ENCODE peak calls at places on chromosomes 6 and 20, in six cellular contexts. L, E, Y, H, B and S are unnamed samples. For H3K79me2, the result is how much of the 10 kb centered on the place peaks cover.

GRCh38 chr6:166602928-166603690 is 16.6 kb upstream of the RAMACL start:
- DNase-seq in H (no peak), Y (no peak), L (no peak), E (no peak), B (no peak), S (no peak)

GRCh38 chr6:11279213-11279780 is 46.8 kb upstream of the NEDD9 start:
- DNase-seq in E (no peak), H (peak), L (no peak), B (no peak), Y (peak), S (no peak)

GRCh38 chr6:42860481-42860880 is 18.9 kb upstream of the RPL7L1 start:
- DNase-seq in B (no peak), Y (no peak), L (no peak), E (no peak), H (no peak), S (no peak)

GRCh38 chr20:43681468-43681942 is 14.6 kb downstream of the MYBL2 start:
- DNase-seq in L (no peak), B (peak), H (no peak), Y (peak), E (no peak), S (no peak)

GRCh38 chr6:12348530-12349511 is 58.7 kb downstream of the EDN1 start:
- DNase-seq in H (peak), B (peak), L (peak), Y (peak), E (no peak), S (peak)

GRCh38 chr6:57303931-57304681 is 13.3 kb upstream of the PRIM2 start:
- DNase-seq in L (no peak), Y (peak), B (no peak), H (peak), E (no peak), S (no peak)

GRCh38 chr6:77466055-77467028 is 3.1 kb upstream of the HTR1B start:
- DNase-seq in Y (peak), B (peak), H (peak), E (peak), L (peak), S (peak)

GRCh38 chr20:32356935-32357868 is 929 bp upstream of the ASXL1 start:
- DNase-seq in Y (peak), B (no peak), L (no peak), H (no peak), E (no peak), S (peak)

GRCh38 chr6:81105998-81106397 is 646.5 kb downstream of the TENT5A start:
- DNase-seq in H (no peak), E (no peak), B (peak), Y (peak), L (no peak), S (no peak)

GRCh38 chr6:131281471-131282270 is 146.4 kb downstream of the AKAP7 start:
- DNase-seq in E (peak), H (peak), Y (peak), L (no peak), B (peak), S (peak)

GRCh38 chr6:154916857-154917256 is 78.3 kb upstream of the TIAM2 start:
- DNase-seq in B (no peak), Y (no peak), L (no peak), H (no peak), E (no peak), S (no peak)

GRCh38 chr6:56349196-56349595 is 101.8 kb upstream of the COL21A1 start:
- DNase-seq in H (peak), L (no peak), E (no peak), B (no peak), Y (peak), S (no peak)

GRCh38 chr6:99119109-99120031 is 171.6 kb upstream of the FBXL4 start:
- DNase-seq in H (peak), B (peak), Y (peak), L (peak), E (peak), S (peak)

GRCh38 chr20:47040506-47041125 is 146.0 kb downstream of the EYA2 start:
- DNase-seq in H (no peak), E (no peak), B (no peak), Y (no peak), L (no peak), S (no peak)

GRCh38 chr6:7129784-7130569 is 22.2 kb downstream of the RREB1 start:
- DNase-seq in Y (peak), H (peak), B (no peak), L (no peak), E (no peak), S (no peak)

GRCh38 chr6:118641042-118641441 is 10.3 kb downstream of the CEP85L start:
- DNase-seq in E (no peak), B (peak), H (no peak), Y (no peak), L (no peak), S (no peak)

GRCh38 chr20:16639027-16639941 is 66.0 kb upstream of the KIF16B start:
- DNase-seq in E (no peak), H (no peak), B (peak), Y (no peak), L (no peak), S (no peak)

GRCh38 chr6:170462366-170463020 is 90.6 kb downstream of the PSMB1 start:
- DNase-seq in H (no peak), E (no peak), Y (no peak), B (no peak), L (no peak), S (no peak)

GRCh38 chr6:56357616-56358373 is 110.4 kb upstream of the COL21A1 start:
- DNase-seq in L (peak), H (no peak), E (no peak), Y (peak), B (no peak), S (no peak)

GRCh38 chr6:130421567-130421966 is 55.8 kb downstream of the TMEM200A start:
- DNase-seq in E (no peak), L (peak), B (no peak), H (peak), Y (peak), S (no peak)

GRCh38 chr6:145669627-145670034 is 65.7 kb downstream of the EPM2A start:
- DNase-seq in H (peak), L (peak), B (no peak), Y (peak), E (no peak), S (peak)

GRCh38 chr6:42113929-42114636 is 28.3 kb downstream of the C6orf132 start:
- DNase-seq in E (no peak), Y (peak), L (peak), H (no peak), B (no peak), S (no peak)

GRCh38 chr6:82397962-82398692 is 34.5 kb downstream of the TPBG start:
- DNase-seq in H (peak), L (peak), E (no peak), B (no peak), Y (peak), S (no peak)

GRCh38 chr6:167141667-167142432 is 15.9 kb downstream of the GPR31 start:
- DNase-seq in B (peak), Y (peak), E (peak), H (no peak), L (peak), S (peak)

DNA sequence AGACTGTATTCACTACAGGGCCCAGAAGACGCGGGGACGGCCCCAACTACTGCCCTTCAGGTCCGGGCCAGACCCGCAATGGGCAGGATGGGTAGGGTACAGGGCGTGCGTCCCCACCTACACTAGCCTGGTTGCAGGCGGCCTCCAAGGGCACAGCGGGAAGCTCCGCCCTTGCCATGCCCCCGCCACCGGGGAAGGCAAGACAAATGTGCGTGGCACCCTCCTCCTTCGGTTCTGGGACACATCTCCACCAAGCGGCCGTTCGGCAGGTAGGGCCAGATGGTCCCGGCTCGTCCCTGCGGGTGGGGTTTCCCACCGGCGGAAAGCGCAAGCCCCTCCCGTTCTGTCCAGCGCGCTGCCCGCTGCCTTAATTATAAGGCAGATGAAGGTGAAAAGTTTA is 5.6 kb downstream of the NXT1 start:
- DNase-seq in L (no peak), B (peak), H (no peak), E (peak), Y (no peak), S (no peak)
- H3K79me2 ChIP-seq in L (half or more), B (under half), H (under half), E (under half), Y (under half), S (under half)

GRCh38 chr20:20814685-20815084 is 102.2 kb upstream of the RALGAPA2 start:
- DNase-seq in E (peak), H (no peak), B (peak), Y (no peak), L (no peak), S (no peak)

GRCh38 chr20:20816969-20817368 is 104.5 kb upstream of the RALGAPA2 start:
- DNase-seq in Y (no peak), H (no peak), E (no peak), L (no peak), B (no peak), S (no peak)

GRCh38 chr20:20812141-20812540 is 99.7 kb upstream of the RALGAPA2 start:
- DNase-seq in H (no peak), Y (no peak), L (no peak), B (no peak), E (no peak), S (no peak)

GRCh38 chr20:20820104-20820503 is 107.7 kb upstream of the RALGAPA2 start:
- DNase-seq in L (no peak), Y (peak), H (no peak), E (peak), B (peak), S (peak)

DNA sequence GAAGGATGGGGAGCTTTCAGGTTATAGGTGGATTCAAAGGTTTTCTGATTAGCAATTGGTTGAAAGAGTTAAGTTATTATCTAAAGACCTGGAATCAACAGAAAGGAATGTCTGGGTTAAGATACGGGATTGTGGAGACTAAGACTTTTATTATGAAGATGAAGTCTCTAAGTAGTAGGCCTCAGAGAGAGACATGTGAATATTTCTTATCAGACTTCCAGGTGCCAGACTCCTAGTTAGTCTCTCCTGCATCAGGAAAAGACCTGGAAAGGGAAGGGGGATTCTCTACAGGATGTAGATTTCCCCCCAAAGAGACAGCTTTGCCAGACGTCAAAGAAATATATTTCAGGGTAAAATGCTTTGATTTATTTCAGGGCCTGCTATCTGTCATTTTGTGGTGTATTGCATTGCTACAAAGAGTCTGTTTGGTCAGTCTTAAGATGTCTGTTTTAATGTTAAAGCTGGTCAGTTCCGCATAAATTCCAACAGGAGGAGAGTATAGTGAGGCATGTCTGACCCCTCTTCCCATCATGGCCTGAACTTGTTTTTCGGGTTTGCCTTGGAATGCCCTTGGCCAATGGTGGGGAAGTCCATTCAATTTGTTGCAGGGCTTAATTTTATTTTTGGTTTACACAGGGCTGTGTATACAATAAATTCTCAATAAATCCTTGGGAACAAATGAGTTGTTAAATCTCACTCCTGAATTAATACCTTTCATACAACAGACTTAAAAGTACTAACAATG is 103.4 kb upstream of the RALGAPA2 start:
- DNase-seq in L (no peak), H (no peak), B (peak), E (no peak), Y (no peak), S (no peak)
- H3K79me2 ChIP-seq in L (under half), H (under half), B (under half), E (under half), Y (under half), S (under half)

GRCh38 chr20:62117658-62118057 is 4.6 kb upstream of the LSM14B start:
- DNase-seq in B (no peak), Y (no peak), L (no peak), H (no peak), E (no peak), S (no peak)

GRCh38 chr20:62116558-62117361 is 5.5 kb upstream of the LSM14B start:
- DNase-seq in Y (no peak), E (no peak), H (no peak), L (no peak), B (no peak), S (no peak)

GRCh38 chr20:62118113-62119043 is 3.9 kb upstream of the LSM14B start:
- DNase-seq in E (no peak), H (no peak), B (no peak), Y (no peak), L (no peak), S (no peak)

GRCh38 chr20:62119101-62119500 is 3.2 kb upstream of the LSM14B start:
- DNase-seq in E (no peak), H (no peak), L (no peak), Y (no peak), B (no peak), S (no peak)

DNA sequence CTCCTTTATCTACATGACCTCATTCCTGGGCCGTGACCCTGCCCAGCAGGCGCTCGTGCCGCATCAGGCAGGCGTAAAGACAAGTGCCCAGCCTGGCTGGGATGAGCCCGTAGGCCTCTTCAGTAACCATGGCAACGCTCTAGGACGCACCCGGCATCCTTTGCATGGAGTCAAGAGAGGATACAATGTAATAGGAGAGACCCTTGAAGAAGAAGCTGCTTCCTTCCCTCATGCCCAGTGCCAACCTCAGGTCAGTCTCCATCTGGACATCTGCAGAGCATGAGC is 5.0 kb upstream of the LSM14B start:
- DNase-seq in B (peak), Y (peak), E (no peak), L (no peak), H (no peak), S (no peak)
- H3K79me2 ChIP-seq in B (under half), Y (under half), E (under half), L (under half), H (under half), S (under half)

DNA sequence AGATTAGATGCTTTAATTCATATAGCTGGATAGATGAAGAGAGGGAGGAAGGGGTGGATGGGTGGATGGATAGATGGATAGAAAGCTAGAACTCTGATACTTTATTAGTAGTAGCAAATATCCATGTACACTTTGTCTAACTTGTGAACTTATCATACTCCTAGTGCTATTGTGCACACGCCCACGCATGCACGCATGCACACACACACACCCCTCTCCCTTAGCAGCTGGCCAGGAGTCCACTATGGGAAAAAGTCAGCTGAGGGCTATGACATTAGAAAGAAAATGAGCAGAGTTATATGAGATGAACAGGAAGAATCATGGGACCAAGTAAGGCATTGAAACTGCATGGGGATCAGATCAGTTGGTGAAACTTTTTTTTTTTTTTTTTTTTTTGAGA is 28.6 kb downstream of the TAB2 start:
- DNase-seq in H (no peak), B (no peak), Y (no peak), L (no peak), E (no peak), S (no peak)
- H3K79me2 ChIP-seq in H (half or more), B (under half), Y (half or more), L (half or more), E (under half), S (half or more)

DNA sequence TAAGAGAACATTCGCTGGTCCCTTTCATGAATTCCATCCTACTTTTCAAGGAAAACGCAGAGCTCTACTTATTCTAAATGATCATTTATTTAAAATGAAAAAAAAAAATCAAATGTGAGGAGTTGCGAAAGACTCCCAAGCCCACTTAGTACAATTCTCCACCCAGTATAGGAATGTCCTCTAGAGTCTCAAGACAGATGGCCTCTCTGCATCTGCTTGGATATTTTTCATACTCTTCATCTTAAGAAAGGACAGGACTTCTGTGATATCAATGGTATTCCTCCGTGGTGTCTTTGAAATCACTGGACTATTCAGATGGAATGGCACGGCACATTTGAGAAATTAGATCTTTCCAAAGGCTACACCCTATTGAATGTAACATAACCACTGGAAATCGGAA is 107.1 kb downstream of the PTPRK start:
- DNase-seq in H (no peak), Y (no peak), L (no peak), B (no peak), E (no peak), S (no peak)
- H3K79me2 ChIP-seq in H (under half), Y (under half), L (half or more), B (under half), E (under half), S (under half)

GRCh38 chr6:108581237-108581931 is 20.7 kb downstream of the FOXO3 start:
- DNase-seq in H (peak), B (no peak), E (no peak), Y (peak), L (peak), S (peak)

GRCh38 chr6:108581932-108582500 is 21.3 kb downstream of the FOXO3 start:
- DNase-seq in L (no peak), B (no peak), E (no peak), Y (peak), H (no peak), S (no peak)

GRCh38 chr6:108580645-108581044 is 19.9 kb downstream of the FOXO3 start:
- DNase-seq in Y (no peak), H (no peak), E (no peak), L (no peak), B (no peak), S (no peak)

GRCh38 chr6:108584323-108584722 is 23.6 kb downstream of the FOXO3 start:
- DNase-seq in E (no peak), B (no peak), L (no peak), Y (no peak), H (no peak), S (no peak)

GRCh38 chr6:108582618-108583017 is 21.9 kb downstream of the FOXO3 start:
- DNase-seq in E (no peak), H (no peak), L (no peak), Y (no peak), B (no peak), S (no peak)
- H3K79me2 ChIP-seq in E (under half), H (half or more), L (half or more), Y (half or more), B (under half), S (under half)

GRCh38 chr6:83429269-83429668 is 1.6 kb downstream of the ME1 start:
- DNase-seq in Y (no peak), H (no peak), E (no peak), L (no peak), B (no peak), S (no peak)
- H3K79me2 ChIP-seq in Y (under half), H (under half), E (under half), L (half or more), B (under half), S (under half)

DNA sequence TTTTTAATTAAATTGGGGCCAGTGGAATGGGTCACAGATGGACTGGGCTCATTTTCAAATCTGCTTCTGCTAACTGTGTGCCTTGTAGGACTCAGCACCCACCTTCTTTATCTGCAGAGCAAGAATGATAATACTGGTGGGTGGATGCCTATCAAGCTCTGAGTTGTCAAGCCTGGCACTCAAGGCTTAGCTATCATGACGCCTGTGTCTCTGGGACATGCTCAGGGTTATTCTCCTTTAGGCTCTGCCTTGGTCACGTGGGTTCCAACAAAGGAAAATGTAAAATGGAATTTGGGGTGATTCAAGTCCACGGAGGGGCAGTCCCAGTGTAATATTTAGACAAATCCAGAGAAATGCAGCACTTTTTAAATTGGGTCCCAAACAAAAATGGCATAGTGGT is 202.3 kb downstream of the TSHZ2 start:
- DNase-seq in B (no peak), H (no peak), E (no peak), Y (no peak), L (no peak), S (no peak)
- H3K79me2 ChIP-seq in B (under half), H (under half), E (under half), Y (under half), L (under half), S (under half)

GRCh38 chr6:36682328-36683144 is 4.0 kb downstream of the CDKN1A start:
- DNase-seq in H (peak), L (peak), E (peak), B (peak), Y (peak), S (no peak)

GRCh38 chr6:36684447-36684812 is 5.9 kb downstream of the CDKN1A start:
- DNase-seq in L (no peak), Y (no peak), B (no peak), E (no peak), H (no peak), S (no peak)

GRCh38 chr6:36683145-36683655 is 4.7 kb downstream of the CDKN1A start:
- DNase-seq in H (no peak), L (no peak), E (no peak), Y (no peak), B (no peak), S (no peak)

GRCh38 chr6:36685198-36685919 is 6.8 kb downstream of the CDKN1A start:
- DNase-seq in Y (no peak), B (no peak), L (no peak), E (no peak), H (no peak), S (no peak)

GRCh38 chr6:36683656-36684446 is 5.3 kb downstream of the CDKN1A start:
- DNase-seq in Y (no peak), L (no peak), E (no peak), B (no peak), H (no peak), S (no peak)
- H3K79me2 ChIP-seq in Y (half or more), L (half or more), E (under half), B (under half), H (half or more), S (under half)

GRCh38 chr20:49698477-49698876 is 15.2 kb downstream of the B4GALT5 start:
- DNase-seq in Y (no peak), E (no peak), L (no peak), H (no peak), B (no peak), S (no peak)

GRCh38 chr20:49695830-49696229 is 17.8 kb downstream of the B4GALT5 start:
- DNase-seq in H (no peak), Y (peak), L (no peak), E (no peak), B (no peak), S (no peak)

GRCh38 chr20:49697071-49697470 is 16.6 kb downstream of the B4GALT5 start:
- DNase-seq in Y (no peak), H (no peak), L (no peak), B (no peak), E (no peak), S (no peak)

GRCh38 chr20:49694450-49695071 is 19.1 kb downstream of the B4GALT5 start:
- DNase-seq in H (no peak), E (no peak), Y (no peak), L (no peak), B (peak), S (no peak)

GRCh38 chr20:49696594-49696993 is 17.1 kb downstream of the B4GALT5 start:
- DNase-seq in Y (peak), B (no peak), L (peak), H (no peak), E (no peak), S (peak)
- H3K79me2 ChIP-seq in Y (half or more), B (half or more), L (half or more), H (half or more), E (half or more), S (half or more)